ENCODE peak calls at places on chromosomes 2 and 18, in six cellular contexts. Z is stimulated activated CD4-positive, alpha-beta T cell treated with anti-CD3 and anti-CD28 coated beads, TNF-alpha, amount 100 ng/mL, for 4 hours; Y is activated T-helper 2 cell treated with anti-CD3 and anti-CD28 coated beads, Interferon-gamma antibody, Interleukin-2, Interleukin-4, amounts not matched to agents 10 μg/mL and 5 μg/mL and 100 μg/mL, durations not matched to agents 14 hours and 24 hours and 36 hours; J is tibial artery; B is NCI-H1417; G is amygdala. O is an unnamed sample.
A peak's percentile ranks its signal among the peaks of the same experiment; 100 is the strongest.

GRCh38 chr18:47528343-47528742 is 276.9 kb upstream of the SKOR2 start:
- DNase-seq in J (no peak), B (no peak), Z (no peak), Y (no peak), G (no peak), O (no peak)

GRCh38 chr2:102109016-102109415 is 33.5 kb upstream of the IL1R1 start:
- DNase-seq in J (no peak), Y (no peak), B (no peak), Z (no peak), G (no peak), O (no peak)

GRCh38 chr2:205435970-205436369 is 246.3 kb upstream of the NRP2 start:
- DNase-seq in G (no peak), Y (no peak), Z (no peak), B (no peak), J (no peak), O (no peak)

GRCh38 chr2:63192889-63193778 is 142.5 kb downstream of the OTX1 start:
- DNase-seq in J (no peak), G (no peak), Y (no peak), Z (no peak), B (peak; percentile 79), O (no peak)

GRCh38 chr18:61869631-61870030 is 23.2 kb downstream of the RNF152 start:
- DNase-seq in Y (no peak), B (no peak), J (no peak), G (no peak), Z (no peak), O (no peak)

GRCh38 chr2:137838255-137839092 is 125.8 kb upstream of the HNMT start:
- DNase-seq in B (peak; percentile 70), Z (no peak), G (no peak), Y (no peak), J (no peak), O (no peak)

GRCh38 chr2:102618452-102619413 is 620 bp upstream of the SLC9A2 start:
- DNase-seq in Z (no peak), G (no peak), Y (no peak), J (peak; percentile 59), B (peak; percentile 57), O (no peak)

GRCh38 chr2:190469770-190470169 is 61.6 kb downstream of the MFSD6 start:
- DNase-seq in J (no peak), Z (no peak), B (peak; percentile 96), Y (no peak), G (no peak), O (no peak)

GRCh38 chr2:237208373-237209045 is 122.8 kb downstream of the COPS8 start:
- DNase-seq in B (no peak), G (no peak), Z (no peak), J (no peak), Y (no peak), O (no peak)

GRCh38 chr2:148667114-148667513 is 22.6 kb downstream of the EPC2 start:
- DNase-seq in G (no peak), B (no peak), Y (no peak), Z (no peak), J (no peak), O (no peak)

GRCh38 chr2:98280376-98281102 is 65.7 kb upstream of the CNGA3 start:
- DNase-seq in Z (no peak), Y (no peak), J (no peak), G (no peak), B (no peak), O (no peak)

O was measured in GOT3.